ENCODE peak calls at places on chromosomes 1 and 21, in five cellular contexts. O is neural progenitor cell, J is fibroblast of the aortic adventitia, B is body of pancreas, N is AG04450. M is an unnamed sample.

GRCh38 chr21:16195476-16195875 is 465.7 kb downstream of the USP25 start:
- DNase-seq in O (no peak), J (peak; percentile 85), B (no peak), N (peak; percentile 13), M (no peak)

GRCh38 chr21:45502600-45502999 is 39.6 kb downstream of the SLC19A1 start:
- DNase-seq in O (no peak), J (no peak), B (no peak), N (no peak), M (no peak)

GRCh38 chr1:15430787-15431570 is 7.3 kb upstream of the CTRC start:
- DNase-seq in O (peak; percentile 77), J (peak; percentile 44), B (peak; percentile 83), N (no peak), M (peak; percentile 93)

GRCh38 chr1:206554201-206554600 is 46.9 kb downstream of the RASSF5 start:
- DNase-seq in O (no peak), J (no peak), B (no peak), N (no peak), M (no peak)

GRCh38 chr1:162062542-162063015 is 6.9 kb upstream of the NOS1AP start:
- DNase-seq in O (peak; percentile 73), J (peak; percentile 81), B (no peak), N (peak; percentile 21), M (peak; percentile 21)

GRCh38 chr1:193462629-193463320 is 276.4 kb upstream of the B3GALT2 start:
- DNase-seq in O (peak; percentile 43), J (peak; percentile 70), B (no peak), N (no peak), M (no peak)

GRCh38 chr1:215044151-215044550 is 38.4 kb upstream of the KCNK2 start:
- DNase-seq in O (no peak), J (no peak), B (no peak), N (no peak), M (no peak)

GRCh38 chr1:38733761-38734160 is 125.8 kb downstream of the RRAGC start:
- DNase-seq in O (no peak), J (no peak), B (no peak), N (no peak), M (no peak)

GRCh38 chr1:25866288-25866687 is 7.0 kb upstream of the AUNIP start:
- DNase-seq in O (no peak), J (no peak), B (no peak), N (no peak), M (no peak)

GRCh38 chr1:7560601-7561181 is 210.4 kb upstream of the VAMP3 start:
- DNase-seq in O (no peak), J (no peak), B (no peak), N (no peak), M (no peak)

GRCh38 chr1:166911624-166912023 is 35.6 kb upstream of the TADA1 start:
- DNase-seq in O (no peak), J (no peak), B (no peak), N (no peak), M (no peak)

GRCh38 chr1:30244801-30245200 is 478.6 kb downstream of the MATN1 start:
- DNase-seq in O (no peak), J (no peak), B (no peak), N (no peak), M (no peak)

GRCh38 chr1:31575373-31576140 is 758 bp upstream of the TINAGL1 start:
- DNase-seq in O (peak; percentile 4), J (no peak), B (peak; percentile 88), N (no peak), M (no peak)

GRCh38 chr1:18819211-18819610 is 40.2 kb downstream of the TAS1R2 start:
- DNase-seq in O (no peak), J (no peak), B (no peak), N (no peak), M (no peak)

GRCh38 chr1:162732566-162733335 is 57.8 kb upstream of the HSD17B7 start:
- DNase-seq in O (no peak), J (peak; percentile 32), B (peak; percentile 86), N (no peak), M (no peak)

GRCh38 chr1:23980725-23981063 is 567 bp upstream of the SRSF10 start:
- DNase-seq in O (peak; percentile 23), J (peak; percentile 22), B (no peak), N (no peak), M (peak; percentile 30)

GRCh38 chr1:243483084-243483845 is 227.4 kb downstream of the SDCCAG8 start:
- DNase-seq in O (peak; percentile 57), J (no peak), B (no peak), N (no peak), M (peak; percentile 67)

GRCh38 chr1:177913762-177914540 is 55.9 kb downstream of the SEC16B start:
- DNase-seq in O (peak; percentile 51), J (peak; percentile 45), B (peak; percentile 24), N (peak; percentile 24), M (peak; percentile 20)

GRCh38 chr1:224137518-224137917 is 23.6 kb downstream of the FBXO28 start:
- DNase-seq in O (no peak), J (no peak), B (no peak), N (no peak), M (no peak)

GRCh38 chr1:211831558-211832323 is 1.2 kb upstream of the LPGAT1 start:
- DNase-seq in O (no peak), J (no peak), B (no peak), N (no peak), M (no peak)

GRCh38 chr21:30695956-30696355 is 22.6 kb downstream of the KRTAP21-3 start:
- DNase-seq in O (no peak), J (no peak), B (no peak), N (no peak), M (no peak)

GRCh38 chr21:41923641-41924342 is 30.0 kb downstream of the C2CD2 start:
- DNase-seq in O (no peak), J (peak; percentile 83), B (no peak), N (no peak), M (no peak)

GRCh38 chr1:9653783-9654517 is 2.4 kb downstream of the PIK3CD start:
- DNase-seq in O (no peak), J (no peak), B (no peak), N (no peak), M (no peak)

GRCh38 chr1:218613105-218613504 is 268.0 kb downstream of the TGFB2 start:
- DNase-seq in O (no peak), J (no peak), B (no peak), N (no peak), M (no peak)

GRCh38 chr21:26565546-26565945 is 7.5 kb downstream of the CYYR1 start:
- DNase-seq in O (no peak), J (no peak), B (no peak), N (no peak), M (no peak)

GRCh38 chr1:81511281-81511680 is 289.5 kb upstream of the ADGRL2 start:
- DNase-seq in O (no peak), J (no peak), B (no peak), N (no peak), M (no peak)

DNA sequence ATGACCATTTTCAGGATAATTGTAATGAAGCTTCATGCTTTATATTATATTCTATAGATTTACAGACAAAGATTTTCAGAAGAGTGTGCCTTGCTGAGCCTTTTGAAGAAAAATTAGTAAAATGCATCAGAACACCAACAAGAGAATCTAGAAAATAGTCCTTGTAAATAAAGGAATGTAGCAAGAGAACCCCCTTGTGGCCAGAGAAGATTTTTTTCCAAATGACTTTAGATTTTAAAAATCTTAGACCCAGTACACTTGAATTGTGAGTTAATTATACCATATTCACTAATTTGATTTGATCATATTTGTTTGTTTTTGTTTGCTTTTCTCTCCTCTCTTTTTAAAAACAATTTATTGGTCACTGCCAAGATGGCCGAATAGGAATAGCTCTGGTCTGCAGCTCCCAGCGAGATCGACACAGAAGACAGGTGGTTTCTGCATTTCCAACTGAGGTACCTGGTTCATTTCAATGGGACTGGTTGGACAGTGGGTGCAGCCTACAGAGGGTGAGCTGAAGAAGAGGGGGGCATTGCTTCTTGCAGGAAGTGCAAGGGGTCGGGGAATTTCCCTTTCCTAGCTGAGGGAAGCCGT is 12.8 kb upstream of the IFI44L start:
- DNase-seq in O (peak; percentile 12), J (peak; percentile 75), B (no peak), N (no peak), M (no peak)
- TF ChIP-seq CTCF in O (peak; percentile 70), J (peak; percentile 54), B (peak; percentile 73), N (peak; percentile 63), M (peak; percentile 58)

DNA sequence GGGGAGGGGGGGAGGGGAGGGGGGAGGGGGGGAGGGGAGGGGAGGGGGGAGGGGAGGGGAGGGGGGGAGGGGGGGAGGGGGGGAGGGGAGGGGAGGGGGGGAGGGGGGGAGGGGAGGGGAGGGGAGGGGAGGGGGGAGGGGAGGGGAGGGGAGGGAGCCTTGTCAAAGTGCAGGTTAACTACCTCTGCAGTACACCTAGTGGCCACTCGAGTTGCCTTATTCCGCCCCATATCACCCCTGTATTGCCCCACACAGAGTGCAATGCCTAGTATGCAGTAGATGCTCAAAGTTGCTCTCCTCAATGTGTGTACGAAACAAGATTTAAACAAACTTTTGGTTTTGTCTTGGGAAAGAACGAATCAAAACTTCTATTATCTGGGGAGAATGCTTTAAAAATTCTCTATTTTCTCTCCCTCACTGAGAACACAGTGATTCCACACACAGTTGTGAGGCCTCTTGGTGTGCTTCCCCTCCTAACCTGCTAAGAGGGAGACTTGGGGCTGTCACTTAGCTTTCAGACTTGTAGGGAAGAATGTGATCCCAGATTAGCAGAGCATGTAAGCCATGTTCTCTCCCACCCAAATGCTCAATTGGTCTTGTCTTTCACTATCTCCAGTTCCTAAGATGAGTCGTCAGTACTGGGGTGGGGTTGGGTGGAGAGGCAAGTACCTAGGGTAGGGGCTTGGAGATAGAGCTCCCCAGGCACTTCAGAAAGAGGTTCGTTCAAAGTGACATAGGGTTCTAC is 79.7 kb upstream of the MAP10 start:
- DNase-seq in O (no peak), J (no peak), B (no peak), N (no peak), M (no peak)
- TF ChIP-seq CTCF in O (no peak), J (no peak), B (no peak), N (no peak), M (no peak)

DNA sequence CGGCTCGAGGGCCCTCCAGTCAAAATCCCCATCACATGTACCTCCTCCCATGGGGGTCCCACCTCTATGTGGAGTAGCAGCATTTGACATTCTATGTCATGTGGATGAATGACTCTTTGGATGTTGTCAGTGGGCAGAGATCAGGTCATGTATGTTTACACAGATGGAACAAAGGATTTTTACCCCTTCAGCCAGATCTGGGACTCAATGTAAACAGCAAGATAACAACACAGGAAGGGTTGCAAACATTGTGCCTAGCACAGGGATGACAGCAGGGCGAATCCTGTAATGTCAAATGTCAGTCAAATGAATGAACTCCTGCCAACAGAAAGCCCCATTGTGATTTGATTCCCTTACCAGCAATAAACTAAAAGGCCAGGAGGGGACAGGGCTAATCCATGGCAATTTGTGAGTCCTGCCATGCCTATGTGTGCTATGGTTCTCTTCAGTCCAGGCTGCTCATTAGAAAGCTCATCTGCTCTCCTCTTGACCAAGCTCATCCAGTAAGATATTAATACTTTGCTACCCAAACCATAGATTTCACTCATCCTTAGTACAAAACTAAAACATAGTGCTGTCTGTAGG is 60.3 kb downstream of the PGBD5 start:
- DNase-seq in O (peak; percentile 36), J (no peak), B (no peak), N (no peak), M (no peak)
- TF ChIP-seq CTCF in O (peak; percentile 33), J (no peak), B (peak; percentile 11), N (no peak), M (no peak)

DNA sequence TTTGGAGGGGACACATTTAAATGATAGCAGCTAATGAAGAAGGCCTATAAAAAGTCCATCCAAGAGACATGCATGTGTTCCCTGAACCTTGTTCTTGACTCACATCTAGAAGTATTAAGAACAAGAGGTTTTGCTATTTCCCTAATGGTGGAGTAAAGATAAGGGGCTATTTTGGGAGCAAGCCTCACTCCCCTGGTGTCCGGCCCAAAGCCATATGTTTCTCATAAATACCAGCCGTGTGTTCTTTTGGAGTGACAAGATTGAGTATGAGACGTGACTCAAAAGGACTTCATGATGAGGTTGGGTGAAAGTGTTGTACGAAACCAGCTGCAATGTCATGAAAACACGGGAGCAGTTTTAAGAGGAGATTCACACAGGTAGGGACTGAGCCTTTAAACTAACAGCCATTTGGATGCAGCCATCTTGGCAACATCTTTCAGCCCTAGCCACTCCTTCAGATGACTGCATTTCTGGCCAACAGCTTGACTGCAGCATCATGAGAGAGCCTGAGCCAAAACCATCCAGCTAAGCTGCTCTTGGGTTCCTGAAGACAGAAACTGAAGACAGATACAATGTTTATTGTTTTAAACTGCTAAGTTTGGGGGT is 532.2 kb upstream of the USP24 start:
- DNase-seq in O (no peak), J (peak; percentile 97), B (no peak), N (peak; percentile 53), M (no peak)
- TF ChIP-seq CTCF in O (no peak), J (no peak), B (no peak), N (no peak), M (no peak)